ENCODE peak calls at places on chromosomes 11 and 22, in four cellular contexts. U, D, B and A are unnamed samples.

GRCh38 chr11:48164836-48165235 is 51.8 kb upstream of the OR4B1 start:
- DNase-seq in U (no peak), D (no peak), B (no peak), A (no peak)

GRCh38 chr11:66815646-66816045 is 27.6 kb upstream of the RCE1 start:
- DNase-seq in U (no peak), D (no peak), B (no peak), A (no peak)

GRCh38 chr11:66686100-66686785 is 8.6 kb upstream of the RBM4B start:
- DNase-seq in U (no peak), D (no peak), B (no peak), A (no peak)

GRCh38 chr11:27718346-27718852 is 18.1 kb upstream of the BDNF start:
- DNase-seq in U (no peak), D (no peak), B (peak), A (peak)

GRCh38 chr11:67024410-67024809 is 1.5 kb downstream of the SYT12 start:
- DNase-seq in U (no peak), D (peak), B (no peak), A (no peak)

GRCh38 chr11:2673871-2674471 is 25.8 kb downstream of the KCNQ1OT1 start:
- DNase-seq in U (no peak), D (no peak), B (no peak), A (no peak)

GRCh38 chr11:34570584-34570983 is 50.3 kb upstream of the EHF start:
- DNase-seq in U (no peak), D (no peak), B (no peak), A (no peak)

GRCh38 chr11:61264371-61264770 is 23.4 kb downstream of the PGA5 start:
- DNase-seq in U (no peak), D (no peak), B (no peak), A (no peak)

GRCh38 chr11:57379732-57380131 is 1.2 kb downstream of the PRG3 start:
- DNase-seq in U (peak), D (no peak), B (peak), A (no peak)

GRCh38 chr11:70073881-70074371 is 4.2 kb upstream of the ANO1 start:
- DNase-seq in U (no peak), D (no peak), B (no peak), A (no peak)

GRCh38 chr22:38697055-38697980 is 3.4 kb downstream of the JOSD1 start:
- DNase-seq in U (no peak), D (no peak), B (no peak), A (no peak)

GRCh38 chr22:35631597-35631996 is 14.5 kb upstream of the MB start:
- DNase-seq in U (no peak), D (no peak), B (peak), A (peak)

GRCh38 chr22:42366815-42367581 is 65.2 kb downstream of the NFAM1 start:
- DNase-seq in U (no peak), D (no peak), B (no peak), A (no peak)

GRCh38 chr22:22032099-22032905 is 49.7 kb upstream of the TOP3B start:
- DNase-seq in U (no peak), D (no peak), B (no peak), A (no peak)

GRCh38 chr11:27703453-27703852 is 3.2 kb upstream of the BDNF start:
- DNase-seq in U (no peak), D (no peak), B (no peak), A (no peak)

GRCh38 chr11:17887779-17888178 is 125.1 kb downstream of the SERGEF start:
- DNase-seq in U (no peak), D (no peak), B (no peak), A (no peak)